ENCODE peak calls at places on chromosomes 5 and 9, in ten cellular contexts. L, N, B, Q, M, F, C, D, I and K are unnamed samples.

GRCh38 chr9:117473293-117473692 is 58.4 kb upstream of the ASTN2 start:
- DNase-seq in I (no peak), B (no peak), M (no peak), F (no peak), C (no peak), N (no peak), D (no peak), Q (no peak), L (no peak), K (no peak)

GRCh38 chr9:93276973-93277372 is 93.0 kb downstream of the WNK2 start:
- DNase-seq in Q (no peak), M (no peak), L (no peak), B (peak; percentile 23), C (no peak), D (no peak), N (no peak), F (no peak), I (no peak), K (no peak)

GRCh38 chr9:99264070-99264469 is 42.0 kb downstream of the SEC61B start:
- DNase-seq in M (no peak), L (no peak), B (no peak), I (no peak), Q (peak; percentile 42), F (no peak), N (no peak), C (no peak), D (no peak), K (no peak)

GRCh38 chr9:75979362-75979761 is 88.9 kb downstream of the PCSK5 start:
- DNase-seq in B (no peak), Q (no peak), D (no peak), L (no peak), F (no peak), C (no peak), M (no peak), I (no peak), N (no peak), K (no peak)

GRCh38 chr5:3139596-3139995 is 388.1 kb upstream of the IRX2 start:
- DNase-seq in N (no peak), M (no peak), I (no peak), L (no peak), F (no peak), C (peak; percentile 24), D (no peak), B (no peak), Q (no peak), K (no peak)

GRCh38 chr9:134212809-134213507 is 48.6 kb upstream of the RNU6ATAC start:
- DNase-seq in D (no peak), M (no peak), Q (no peak), B (no peak), C (no peak), L (no peak), I (no peak), N (no peak), F (no peak), K (no peak)

GRCh38 chr5:27242258-27242626 is 203.9 kb upstream of the CDH9 start:
- DNase-seq in M (no peak), D (no peak), N (no peak), L (no peak), C (no peak), Q (no peak), B (no peak), I (no peak), F (no peak), K (no peak)

GRCh38 chr9:118786877-118787276 is 582.4 kb downstream of the BRINP1 start:
- DNase-seq in Q (no peak), N (no peak), M (no peak), B (no peak), C (no peak), F (no peak), I (no peak), L (no peak), D (no peak), K (no peak)

GRCh38 chr5:172299916-172300439 is 16.4 kb upstream of the UBTD2 start:
- DNase-seq in Q (peak; percentile 61), C (no peak), L (no peak), N (no peak), F (no peak), B (no peak), I (no peak), M (no peak), D (no peak), K (no peak)

GRCh38 chr9:11708899-11709298 is 984.3 kb upstream of the TYRP1 start:
- DNase-seq in N (no peak), C (no peak), D (no peak), M (no peak), F (no peak), L (no peak), B (no peak), I (no peak), Q (no peak), K (no peak)

GRCh38 chr5:96714951-96715451 is 52.8 kb downstream of the CAST start:
- DNase-seq in C (peak; percentile 38), B (peak; percentile 57), N (no peak), M (no peak), L (no peak), D (no peak), F (peak; percentile 51), Q (peak; percentile 62), I (peak; percentile 17), K (no peak)

GRCh38 chr5:154179846-154180710 is 10.5 kb upstream of the GALNT10 start:
- DNase-seq in F (no peak), I (peak; percentile 53), N (no peak), M (no peak), L (no peak), Q (peak; percentile 62), B (no peak), D (no peak), C (peak; percentile 76), K (peak; percentile 75)

GRCh38 chr5:150139334-150139733 is 16.3 kb downstream of the PDGFRB start:
- DNase-seq in C (no peak), F (no peak), M (no peak), B (no peak), I (no peak), D (no peak), Q (peak; percentile 87), N (no peak), L (no peak), K (no peak)

GRCh38 chr9:27033815-27034403 is 28.4 kb upstream of the LRRC19 start:
- DNase-seq in I (peak; percentile 55), L (peak; percentile 39), D (peak; percentile 18), C (peak; percentile 50), N (no peak), F (peak; percentile 20), M (peak; percentile 12), B (no peak), Q (peak; percentile 53), K (peak; percentile 37)

GRCh38 chr9:33234511-33235467 is 5.2 kb upstream of the SPINK4 start:
- DNase-seq in Q (peak; percentile 20), D (no peak), M (no peak), N (no peak), I (no peak), F (no peak), C (no peak), L (no peak), B (no peak), K (no peak)

GRCh38 chr9:134045841-134046544 is 20.7 kb downstream of the BRD3OS start:
- DNase-seq in M (no peak), F (no peak), Q (no peak), D (no peak), C (no peak), L (no peak), N (no peak), B (no peak), I (no peak), K (no peak)

GRCh38 chr5:527646-528591 is 3.7 kb upstream of the SLC9A3 start:
- DNase-seq in B (peak; percentile 46), N (no peak), D (no peak), M (no peak), I (peak; percentile 54), F (no peak), C (no peak), L (no peak), Q (no peak), K (no peak)